ENCODE peak calls at places on chromosomes 12 and 14, in five cellular contexts. K is body of pancreas; G is HT1080; Z is stimulated activated CD4-positive, alpha-beta T cell treated with anti-CD3 and anti-CD28 coated beads, Interleukin-4, amount 100 ng/mL, for 24 hours; A is suprapubic skin. B is an unnamed sample.

GRCh38 chr12:43287991-43288390 is 264.0 kb downstream of the ADAMTS20 start:
- DNase-seq in Z (no peak), A (no peak), K (no peak), G (no peak), B (no peak)

GRCh38 chr12:121346747-121347146 is 5.5 kb downstream of the ANAPC5 start:
- DNase-seq in G (no peak), Z (no peak), A (no peak), K (no peak), B (no peak)

GRCh38 chr14:31090872-31091764 is 64.9 kb upstream of the STRN3 start:
- DNase-seq in K (peak), Z (no peak), A (no peak), G (peak), B (peak)

GRCh38 chr14:90273532-90273931 is 17.2 kb downstream of the PSMC1 start:
- DNase-seq in A (no peak), K (no peak), Z (no peak), G (no peak), B (no peak)

GRCh38 chr14:54102530-54102929 is 145.9 kb upstream of the BMP4 start:
- DNase-seq in Z (no peak), K (no peak), A (no peak), G (no peak), B (no peak)

GRCh38 chr12:89960607-89961394 is 252.2 kb upstream of the ATP2B1 start:
- DNase-seq in A (no peak), K (no peak), Z (no peak), G (peak), B (peak)

GRCh38 chr12:117686911-117687377 is 281.8 kb downstream of the KSR2 start:
- DNase-seq in A (peak), G (peak), Z (no peak), K (peak), B (peak)

GRCh38 chr14:61643546-61643945 is 51.8 kb upstream of the HIF1A start:
- DNase-seq in Z (no peak), K (no peak), A (no peak), G (no peak), B (no peak)

GRCh38 chr12:104219361-104219892 is 3.8 kb downstream of the TXNRD1 start:
- DNase-seq in Z (no peak), K (peak), A (no peak), G (peak), B (peak)

GRCh38 chr12:15274561-15274967 is 47.7 kb upstream of the PTPRO start:
- DNase-seq in Z (no peak), K (peak), G (no peak), A (no peak), B (no peak)

GRCh38 chr14:67704484-67705089 is 2.9 kb downstream of the RDH12 start:
- DNase-seq in G (peak), K (peak), A (no peak), Z (peak), B (peak)

GRCh38 chr12:124551268-124552144 is 15.9 kb downstream of the NCOR2 start:
- DNase-seq in Z (no peak), K (no peak), A (peak), G (no peak), B (no peak)

GRCh38 chr12:5969974-5970690 is 25.1 kb upstream of the ANO2 start:
- DNase-seq in Z (no peak), G (no peak), A (no peak), K (no peak), B (no peak)

GRCh38 chr12:99137124-99137845 is 492.2 kb downstream of the APAF1 start:
- DNase-seq in K (no peak), Z (no peak), G (no peak), A (no peak), B (peak)

GRCh38 chr12:57518920-57519757 is 1.2 kb downstream of the DDIT3 start:
- DNase-seq in G (no peak), K (peak), Z (peak), A (peak), B (peak)

GRCh38 chr14:103206023-103206481 is 82.8 kb downstream of the TNFAIP2 start:
- DNase-seq in K (peak), Z (no peak), G (no peak), A (peak), B (no peak)

GRCh38 chr14:90281766-90282165 is 25.4 kb downstream of the PSMC1 start:
- DNase-seq in A (no peak), K (no peak), G (no peak), Z (no peak), B (no peak)

GRCh38 chr14:30759172-30760125 is 114.9 kb upstream of the COCH start:
- DNase-seq in G (no peak), A (no peak), K (no peak), Z (no peak), B (no peak)

GRCh38 chr14:91348861-91349465 is 68.7 kb downstream of the CCDC88C start:
- DNase-seq in Z (no peak), A (no peak), K (no peak), G (no peak), B (no peak)

GRCh38 chr12:87430444-87430843 is 598.8 kb downstream of the C12orf50 start:
- DNase-seq in G (no peak), Z (no peak), K (no peak), A (no peak), B (no peak)

GRCh38 chr12:100959481-100959880 is 164.9 kb downstream of the ANO4 start:
- DNase-seq in A (no peak), K (no peak), G (peak), Z (no peak), B (no peak)

GRCh38 chr12:43733687-43734086 is 24.9 kb downstream of the PUS7L start:
- DNase-seq in A (no peak), K (no peak), Z (no peak), G (no peak), B (no peak)

GRCh38 chr12:94174576-94174975 is 26.2 kb downstream of the PLXNC1 start:
- DNase-seq in A (no peak), Z (peak), K (no peak), G (no peak), B (no peak)

GRCh38 chr12:65741662-65742480 is 82.4 kb upstream of the HMGA2 start:
- DNase-seq in G (no peak), K (peak), A (no peak), Z (peak), B (no peak)

GRCh38 chr14:61558271-61558670 is 137.0 kb upstream of the HIF1A start:
- DNase-seq in K (no peak), Z (no peak), A (no peak), G (peak), B (no peak)

GRCh38 chr12:1917172-1918070 is 1.0 kb downstream of the CACNA2D4 start:
- DNase-seq in A (no peak), G (no peak), Z (no peak), K (no peak), B (no peak)

GRCh38 chr14:63857467-63858030 is 4.7 kb downstream of the SYNE2 start:
- DNase-seq in A (no peak), G (peak), K (no peak), Z (peak), B (peak)

GRCh38 chr12:117967512-117967911 is 1.3 kb downstream of the KSR2 start:
- DNase-seq in K (no peak), A (no peak), G (no peak), Z (no peak), B (no peak)

GRCh38 chr12:82449179-82449578 is 90.8 kb downstream of the METTL25 start:
- DNase-seq in K (no peak), Z (no peak), G (no peak), A (no peak), B (no peak)

GRCh38 chr12:100168562-100168961 is 25.9 kb upstream of the BLTP3B start:
- DNase-seq in A (no peak), Z (no peak), K (no peak), G (no peak), B (no peak)

GRCh38 chr12:40692617-40693502 is 621 bp downstream of the CNTN1 start:
- DNase-seq in A (peak), Z (no peak), G (no peak), K (peak), B (no peak)

GRCh38 chr12:98464155-98464554 is 51.2 kb upstream of the TMPO start:
- DNase-seq in G (no peak), K (no peak), Z (no peak), A (no peak), B (no peak)

GRCh38 chr14:65290830-65291229 is 121.7 kb upstream of the FUT8 start:
- DNase-seq in K (no peak), Z (peak), G (peak), A (no peak), B (peak)

GRCh38 chr12:112275211-112275610 is 107.0 kb downstream of the HECTD4 start:
- DNase-seq in Z (no peak), A (no peak), K (no peak), G (no peak), B (no peak)

GRCh38 chr12:126182619-126183236 is 1117.5 kb downstream of the AACS start:
- DNase-seq in K (peak), Z (no peak), A (no peak), G (no peak), B (no peak)

GRCh38 chr12:7303772-7304171 is at the start of gene ACSM4:
- DNase-seq in A (no peak), Z (no peak), K (no peak), G (no peak), B (no peak)

GRCh38 chr14:95300697-95301526 is 18.8 kb downstream of the CLMN start:
- DNase-seq in K (no peak), A (no peak), Z (no peak), G (no peak), B (no peak)

B was measured in RKO.